ENCODE peak calls at places on chromosomes 2 and 18, in nine cellular contexts. One of them, this sample, is unnamed.
A peak's percentile ranks its signal among the peaks of the same experiment; 100 is the strongest.

GRCh38 chr2:158381978-158382377 is 74.6 kb downstream of the CCDC148 start:
- DNase-seq in activated CD8-positive, alpha-beta memory T cell treated with anti-CD3 and anti-CD28 coated beads, Interleukin-2, amount 10 ng/mL, durations not matched to agents 7 days and 5 days: no peak
- DNase-seq in T-helper 9 cell: no peak
- DNase-seq in anterior cingulate cortex: no peak
- DNase-seq in stimulated activated CD4-positive, alpha-beta T cell treated with anti-CD3 and anti-CD28 coated beads, Interleukin-15, amount 100 ng/mL, for 1 hour: no peak
- DNase-seq in astrocyte of the hippocampus: no peak
- DNase-seq in activated gamma-delta T cell treated with Interleukin-2 at 50 U/mL for 16 hours: no peak
- DNase-seq in Daoy: no peak
- DNase-seq in cardiac muscle cell: no peak
- DNase-seq in this sample: no peak

GRCh38 chr2:64524604-64525322 is 635 bp downstream of the AFTPH start:
- DNase-seq in activated CD8-positive, alpha-beta memory T cell treated with anti-CD3 and anti-CD28 coated beads, Interleukin-2, amount 10 ng/mL, durations not matched to agents 7 days and 5 days: peak; percentile 64
- DNase-seq in T-helper 9 cell: no peak
- DNase-seq in anterior cingulate cortex: peak; percentile 55
- DNase-seq in stimulated activated CD4-positive, alpha-beta T cell treated with anti-CD3 and anti-CD28 coated beads, Interleukin-15, amount 100 ng/mL, for 1 hour: no peak
- DNase-seq in astrocyte of the hippocampus: no peak
- DNase-seq in activated gamma-delta T cell treated with Interleukin-2 at 50 U/mL for 16 hours: peak; percentile 26
- DNase-seq in Daoy: peak; percentile 29
- DNase-seq in cardiac muscle cell: no peak
- DNase-seq in this sample: no peak

GRCh38 chr2:240789051-240789453 is 31.0 kb downstream of the KIF1A start:
- DNase-seq in activated CD8-positive, alpha-beta memory T cell treated with anti-CD3 and anti-CD28 coated beads, Interleukin-2, amount 10 ng/mL, durations not matched to agents 7 days and 5 days: no peak
- DNase-seq in T-helper 9 cell: no peak
- DNase-seq in anterior cingulate cortex: no peak
- DNase-seq in stimulated activated CD4-positive, alpha-beta T cell treated with anti-CD3 and anti-CD28 coated beads, Interleukin-15, amount 100 ng/mL, for 1 hour: no peak
- DNase-seq in astrocyte of the hippocampus: no peak
- DNase-seq in activated gamma-delta T cell treated with Interleukin-2 at 50 U/mL for 16 hours: no peak
- DNase-seq in Daoy: no peak
- DNase-seq in cardiac muscle cell: no peak
- DNase-seq in this sample: no peak

GRCh38 chr2:18830962-18831361 is 241.6 kb upstream of the NT5C1B start:
- DNase-seq in activated CD8-positive, alpha-beta memory T cell treated with anti-CD3 and anti-CD28 coated beads, Interleukin-2, amount 10 ng/mL, durations not matched to agents 7 days and 5 days: no peak
- DNase-seq in T-helper 9 cell: no peak
- DNase-seq in anterior cingulate cortex: no peak
- DNase-seq in stimulated activated CD4-positive, alpha-beta T cell treated with anti-CD3 and anti-CD28 coated beads, Interleukin-15, amount 100 ng/mL, for 1 hour: no peak
- DNase-seq in astrocyte of the hippocampus: no peak
- DNase-seq in activated gamma-delta T cell treated with Interleukin-2 at 50 U/mL for 16 hours: no peak
- DNase-seq in Daoy: no peak
- DNase-seq in cardiac muscle cell: no peak
- DNase-seq in this sample: no peak

GRCh38 chr2:104595576-104595975 is 258.3 kb upstream of the POU3F3 start:
- DNase-seq in activated CD8-positive, alpha-beta memory T cell treated with anti-CD3 and anti-CD28 coated beads, Interleukin-2, amount 10 ng/mL, durations not matched to agents 7 days and 5 days: no peak
- DNase-seq in T-helper 9 cell: no peak
- DNase-seq in anterior cingulate cortex: no peak
- DNase-seq in stimulated activated CD4-positive, alpha-beta T cell treated with anti-CD3 and anti-CD28 coated beads, Interleukin-15, amount 100 ng/mL, for 1 hour: no peak
- DNase-seq in astrocyte of the hippocampus: no peak
- DNase-seq in activated gamma-delta T cell treated with Interleukin-2 at 50 U/mL for 16 hours: no peak
- DNase-seq in Daoy: no peak
- DNase-seq in cardiac muscle cell: no peak
- DNase-seq in this sample: no peak

GRCh38 chr18:57390044-57390443 is 37.7 kb downstream of the ST8SIA3 start:
- DNase-seq in activated CD8-positive, alpha-beta memory T cell treated with anti-CD3 and anti-CD28 coated beads, Interleukin-2, amount 10 ng/mL, durations not matched to agents 7 days and 5 days: no peak
- DNase-seq in T-helper 9 cell: no peak
- DNase-seq in anterior cingulate cortex: no peak
- DNase-seq in stimulated activated CD4-positive, alpha-beta T cell treated with anti-CD3 and anti-CD28 coated beads, Interleukin-15, amount 100 ng/mL, for 1 hour: no peak
- DNase-seq in astrocyte of the hippocampus: no peak
- DNase-seq in activated gamma-delta T cell treated with Interleukin-2 at 50 U/mL for 16 hours: no peak
- DNase-seq in Daoy: no peak
- DNase-seq in cardiac muscle cell: no peak
- DNase-seq in this sample: peak; percentile 12

GRCh38 chr18:79373736-79374135 is 22.0 kb upstream of the NFATC1 start:
- DNase-seq in activated CD8-positive, alpha-beta memory T cell treated with anti-CD3 and anti-CD28 coated beads, Interleukin-2, amount 10 ng/mL, durations not matched to agents 7 days and 5 days: no peak
- DNase-seq in T-helper 9 cell: no peak
- DNase-seq in anterior cingulate cortex: no peak
- DNase-seq in stimulated activated CD4-positive, alpha-beta T cell treated with anti-CD3 and anti-CD28 coated beads, Interleukin-15, amount 100 ng/mL, for 1 hour: no peak
- DNase-seq in astrocyte of the hippocampus: no peak
- DNase-seq in activated gamma-delta T cell treated with Interleukin-2 at 50 U/mL for 16 hours: no peak
- DNase-seq in Daoy: no peak
- DNase-seq in cardiac muscle cell: no peak
- DNase-seq in this sample: no peak

GRCh38 chr2:197647961-197648690 is 27.3 kb downstream of the RFTN2 start:
- DNase-seq in activated CD8-positive, alpha-beta memory T cell treated with anti-CD3 and anti-CD28 coated beads, Interleukin-2, amount 10 ng/mL, durations not matched to agents 7 days and 5 days: no peak
- DNase-seq in T-helper 9 cell: no peak
- DNase-seq in anterior cingulate cortex: no peak
- DNase-seq in stimulated activated CD4-positive, alpha-beta T cell treated with anti-CD3 and anti-CD28 coated beads, Interleukin-15, amount 100 ng/mL, for 1 hour: no peak
- DNase-seq in astrocyte of the hippocampus: no peak
- DNase-seq in activated gamma-delta T cell treated with Interleukin-2 at 50 U/mL for 16 hours: no peak
- DNase-seq in Daoy: no peak
- DNase-seq in cardiac muscle cell: peak; percentile 5
- DNase-seq in this sample: no peak

GRCh38 chr2:207330912-207331311 is 165.2 kb upstream of the KLF7 start:
- DNase-seq in activated CD8-positive, alpha-beta memory T cell treated with anti-CD3 and anti-CD28 coated beads, Interleukin-2, amount 10 ng/mL, durations not matched to agents 7 days and 5 days: peak; percentile 83
- DNase-seq in T-helper 9 cell: no peak
- DNase-seq in anterior cingulate cortex: no peak
- DNase-seq in stimulated activated CD4-positive, alpha-beta T cell treated with anti-CD3 and anti-CD28 coated beads, Interleukin-15, amount 100 ng/mL, for 1 hour: no peak
- DNase-seq in astrocyte of the hippocampus: peak; percentile 68
- DNase-seq in activated gamma-delta T cell treated with Interleukin-2 at 50 U/mL for 16 hours: no peak
- DNase-seq in Daoy: peak; percentile 94
- DNase-seq in cardiac muscle cell: peak; percentile 96
- DNase-seq in this sample: no peak

GRCh38 chr2:15766303-15766861 is 174.0 kb upstream of the MYCN start:
- DNase-seq in activated CD8-positive, alpha-beta memory T cell treated with anti-CD3 and anti-CD28 coated beads, Interleukin-2, amount 10 ng/mL, durations not matched to agents 7 days and 5 days: no peak
- DNase-seq in T-helper 9 cell: no peak
- DNase-seq in anterior cingulate cortex: no peak
- DNase-seq in stimulated activated CD4-positive, alpha-beta T cell treated with anti-CD3 and anti-CD28 coated beads, Interleukin-15, amount 100 ng/mL, for 1 hour: no peak
- DNase-seq in astrocyte of the hippocampus: no peak
- DNase-seq in activated gamma-delta T cell treated with Interleukin-2 at 50 U/mL for 16 hours: no peak
- DNase-seq in Daoy: no peak
- DNase-seq in cardiac muscle cell: no peak
- DNase-seq in this sample: no peak

GRCh38 chr2:127610561-127610960 is 35.4 kb upstream of the GPR17 start:
- DNase-seq in activated CD8-positive, alpha-beta memory T cell treated with anti-CD3 and anti-CD28 coated beads, Interleukin-2, amount 10 ng/mL, durations not matched to agents 7 days and 5 days: no peak
- DNase-seq in T-helper 9 cell: no peak
- DNase-seq in anterior cingulate cortex: no peak
- DNase-seq in stimulated activated CD4-positive, alpha-beta T cell treated with anti-CD3 and anti-CD28 coated beads, Interleukin-15, amount 100 ng/mL, for 1 hour: no peak
- DNase-seq in astrocyte of the hippocampus: no peak
- DNase-seq in activated gamma-delta T cell treated with Interleukin-2 at 50 U/mL for 16 hours: no peak
- DNase-seq in Daoy: no peak
- DNase-seq in cardiac muscle cell: no peak
- DNase-seq in this sample: no peak

GRCh38 chr2:9644603-9645002 is 13.8 kb upstream of the YWHAQ start:
- DNase-seq in activated CD8-positive, alpha-beta memory T cell treated with anti-CD3 and anti-CD28 coated beads, Interleukin-2, amount 10 ng/mL, durations not matched to agents 7 days and 5 days: no peak
- DNase-seq in T-helper 9 cell: no peak
- DNase-seq in anterior cingulate cortex: no peak
- DNase-seq in stimulated activated CD4-positive, alpha-beta T cell treated with anti-CD3 and anti-CD28 coated beads, Interleukin-15, amount 100 ng/mL, for 1 hour: no peak
- DNase-seq in astrocyte of the hippocampus: peak; percentile 44
- DNase-seq in activated gamma-delta T cell treated with Interleukin-2 at 50 U/mL for 16 hours: no peak
- DNase-seq in Daoy: no peak
- DNase-seq in cardiac muscle cell: no peak
- DNase-seq in this sample: no peak

GRCh38 chr18:69109686-69110085 is 291.0 kb upstream of the DOK6 start:
- DNase-seq in activated CD8-positive, alpha-beta memory T cell treated with anti-CD3 and anti-CD28 coated beads, Interleukin-2, amount 10 ng/mL, durations not matched to agents 7 days and 5 days: no peak
- DNase-seq in T-helper 9 cell: no peak
- DNase-seq in anterior cingulate cortex: no peak
- DNase-seq in stimulated activated CD4-positive, alpha-beta T cell treated with anti-CD3 and anti-CD28 coated beads, Interleukin-15, amount 100 ng/mL, for 1 hour: no peak
- DNase-seq in astrocyte of the hippocampus: peak; percentile 35
- DNase-seq in activated gamma-delta T cell treated with Interleukin-2 at 50 U/mL for 16 hours: no peak
- DNase-seq in Daoy: no peak
- DNase-seq in cardiac muscle cell: peak; percentile 50
- DNase-seq in this sample: no peak

GRCh38 chr2:9288233-9288632 is 81.6 kb downstream of the ASAP2 start:
- DNase-seq in activated CD8-positive, alpha-beta memory T cell treated with anti-CD3 and anti-CD28 coated beads, Interleukin-2, amount 10 ng/mL, durations not matched to agents 7 days and 5 days: no peak
- DNase-seq in T-helper 9 cell: no peak
- DNase-seq in anterior cingulate cortex: no peak
- DNase-seq in stimulated activated CD4-positive, alpha-beta T cell treated with anti-CD3 and anti-CD28 coated beads, Interleukin-15, amount 100 ng/mL, for 1 hour: no peak
- DNase-seq in astrocyte of the hippocampus: peak; percentile 84
- DNase-seq in activated gamma-delta T cell treated with Interleukin-2 at 50 U/mL for 16 hours: no peak
- DNase-seq in Daoy: peak; percentile 91
- DNase-seq in cardiac muscle cell: peak; percentile 80
- DNase-seq in this sample: no peak

GRCh38 chr2:39968037-39968436 is 189.0 kb upstream of the THUMPD2 start:
- DNase-seq in activated CD8-positive, alpha-beta memory T cell treated with anti-CD3 and anti-CD28 coated beads, Interleukin-2, amount 10 ng/mL, durations not matched to agents 7 days and 5 days: no peak
- DNase-seq in T-helper 9 cell: no peak
- DNase-seq in anterior cingulate cortex: no peak
- DNase-seq in stimulated activated CD4-positive, alpha-beta T cell treated with anti-CD3 and anti-CD28 coated beads, Interleukin-15, amount 100 ng/mL, for 1 hour: no peak
- DNase-seq in astrocyte of the hippocampus: no peak
- DNase-seq in activated gamma-delta T cell treated with Interleukin-2 at 50 U/mL for 16 hours: no peak
- DNase-seq in Daoy: no peak
- DNase-seq in cardiac muscle cell: no peak
- DNase-seq in this sample: no peak

GRCh38 chr2:74507926-74508520 is 528 bp upstream of the PCGF1 start:
- DNase-seq in activated CD8-positive, alpha-beta memory T cell treated with anti-CD3 and anti-CD28 coated beads, Interleukin-2, amount 10 ng/mL, durations not matched to agents 7 days and 5 days: no peak
- DNase-seq in T-helper 9 cell: no peak
- DNase-seq in anterior cingulate cortex: no peak
- DNase-seq in stimulated activated CD4-positive, alpha-beta T cell treated with anti-CD3 and anti-CD28 coated beads, Interleukin-15, amount 100 ng/mL, for 1 hour: no peak
- DNase-seq in astrocyte of the hippocampus: peak; percentile 47
- DNase-seq in activated gamma-delta T cell treated with Interleukin-2 at 50 U/mL for 16 hours: no peak
- DNase-seq in Daoy: peak; percentile 40
- DNase-seq in cardiac muscle cell: peak; percentile 58
- DNase-seq in this sample: no peak

GRCh38 chr2:192148620-192149321 is 46.0 kb downstream of the TMEFF2 start:
- DNase-seq in activated CD8-positive, alpha-beta memory T cell treated with anti-CD3 and anti-CD28 coated beads, Interleukin-2, amount 10 ng/mL, durations not matched to agents 7 days and 5 days: no peak
- DNase-seq in T-helper 9 cell: no peak
- DNase-seq in anterior cingulate cortex: no peak
- DNase-seq in stimulated activated CD4-positive, alpha-beta T cell treated with anti-CD3 and anti-CD28 coated beads, Interleukin-15, amount 100 ng/mL, for 1 hour: no peak
- DNase-seq in astrocyte of the hippocampus: peak; percentile 82
- DNase-seq in activated gamma-delta T cell treated with Interleukin-2 at 50 U/mL for 16 hours: no peak
- DNase-seq in Daoy: no peak
- DNase-seq in cardiac muscle cell: peak; percentile 59
- DNase-seq in this sample: no peak

GRCh38 chr2:152577611-152578010 is 139.7 kb downstream of the PRPF40A start:
- DNase-seq in activated CD8-positive, alpha-beta memory T cell treated with anti-CD3 and anti-CD28 coated beads, Interleukin-2, amount 10 ng/mL, durations not matched to agents 7 days and 5 days: no peak
- DNase-seq in T-helper 9 cell: no peak
- DNase-seq in anterior cingulate cortex: no peak
- DNase-seq in stimulated activated CD4-positive, alpha-beta T cell treated with anti-CD3 and anti-CD28 coated beads, Interleukin-15, amount 100 ng/mL, for 1 hour: no peak
- DNase-seq in astrocyte of the hippocampus: peak; percentile 42
- DNase-seq in activated gamma-delta T cell treated with Interleukin-2 at 50 U/mL for 16 hours: no peak
- DNase-seq in Daoy: no peak
- DNase-seq in cardiac muscle cell: peak; percentile 58
- DNase-seq in this sample: no peak

GRCh38 chr2:220134756-220135534 is 507.5 kb downstream of the SLC4A3 start:
- DNase-seq in activated CD8-positive, alpha-beta memory T cell treated with anti-CD3 and anti-CD28 coated beads, Interleukin-2, amount 10 ng/mL, durations not matched to agents 7 days and 5 days: no peak
- DNase-seq in T-helper 9 cell: no peak
- DNase-seq in anterior cingulate cortex: no peak
- DNase-seq in stimulated activated CD4-positive, alpha-beta T cell treated with anti-CD3 and anti-CD28 coated beads, Interleukin-15, amount 100 ng/mL, for 1 hour: no peak
- DNase-seq in astrocyte of the hippocampus: peak; percentile 12
- DNase-seq in activated gamma-delta T cell treated with Interleukin-2 at 50 U/mL for 16 hours: no peak
- DNase-seq in Daoy: peak; percentile 25
- DNase-seq in cardiac muscle cell: peak; percentile 55
- DNase-seq in this sample: no peak

GRCh38 chr2:151410485-151410833 is 757 bp downstream of the RIF1 start:
- DNase-seq in activated CD8-positive, alpha-beta memory T cell treated with anti-CD3 and anti-CD28 coated beads, Interleukin-2, amount 10 ng/mL, durations not matched to agents 7 days and 5 days: peak; percentile 65
- DNase-seq in T-helper 9 cell: peak; percentile 32
- DNase-seq in anterior cingulate cortex: no peak
- DNase-seq in stimulated activated CD4-positive, alpha-beta T cell treated with anti-CD3 and anti-CD28 coated beads, Interleukin-15, amount 100 ng/mL, for 1 hour: peak; percentile 14
- DNase-seq in astrocyte of the hippocampus: peak; percentile 42
- DNase-seq in activated gamma-delta T cell treated with Interleukin-2 at 50 U/mL for 16 hours: peak; percentile 31
- DNase-seq in Daoy: peak; percentile 36
- DNase-seq in cardiac muscle cell: peak; percentile 16
- DNase-seq in this sample: no peak

GRCh38 chr2:86704482-86704971 is 15.6 kb upstream of the RMND5A start:
- DNase-seq in activated CD8-positive, alpha-beta memory T cell treated with anti-CD3 and anti-CD28 coated beads, Interleukin-2, amount 10 ng/mL, durations not matched to agents 7 days and 5 days: no peak
- DNase-seq in T-helper 9 cell: no peak
- DNase-seq in anterior cingulate cortex: no peak
- DNase-seq in stimulated activated CD4-positive, alpha-beta T cell treated with anti-CD3 and anti-CD28 coated beads, Interleukin-15, amount 100 ng/mL, for 1 hour: no peak
- DNase-seq in astrocyte of the hippocampus: peak; percentile 88
- DNase-seq in activated gamma-delta T cell treated with Interleukin-2 at 50 U/mL for 16 hours: no peak
- DNase-seq in Daoy: peak; percentile 75
- DNase-seq in cardiac muscle cell: peak; percentile 81
- DNase-seq in this sample: peak; percentile 73

GRCh38 chr2:122481244-122481622 is 725.8 kb downstream of the TSN start:
- DNase-seq in activated CD8-positive, alpha-beta memory T cell treated with anti-CD3 and anti-CD28 coated beads, Interleukin-2, amount 10 ng/mL, durations not matched to agents 7 days and 5 days: no peak
- DNase-seq in T-helper 9 cell: no peak
- DNase-seq in anterior cingulate cortex: no peak
- DNase-seq in stimulated activated CD4-positive, alpha-beta T cell treated with anti-CD3 and anti-CD28 coated beads, Interleukin-15, amount 100 ng/mL, for 1 hour: no peak
- DNase-seq in astrocyte of the hippocampus: no peak
- DNase-seq in activated gamma-delta T cell treated with Interleukin-2 at 50 U/mL for 16 hours: no peak
- DNase-seq in Daoy: no peak
- DNase-seq in cardiac muscle cell: no peak
- DNase-seq in this sample: no peak

GRCh38 chr2:162915858-162916257 is 77.3 kb upstream of the KCNH7 start:
- DNase-seq in activated CD8-positive, alpha-beta memory T cell treated with anti-CD3 and anti-CD28 coated beads, Interleukin-2, amount 10 ng/mL, durations not matched to agents 7 days and 5 days: no peak
- DNase-seq in T-helper 9 cell: no peak
- DNase-seq in anterior cingulate cortex: no peak
- DNase-seq in stimulated activated CD4-positive, alpha-beta T cell treated with anti-CD3 and anti-CD28 coated beads, Interleukin-15, amount 100 ng/mL, for 1 hour: no peak
- DNase-seq in astrocyte of the hippocampus: no peak
- DNase-seq in activated gamma-delta T cell treated with Interleukin-2 at 50 U/mL for 16 hours: no peak
- DNase-seq in Daoy: no peak
- DNase-seq in cardiac muscle cell: no peak
- DNase-seq in this sample: no peak